ENCODE peak calls at places on chromosomes 3 and 15, in six cellular contexts. One of them, this sample, is unnamed.

GRCh38 chr3:136716629-136717028 is 35.5 kb downstream of the STAG1 start:
- DNase-seq in IMR-90: no peak
- DNase-seq in AG09309: no peak
- DNase-seq in astrocyte: no peak
- DNase-seq in HCT116: no peak
- DNase-seq in heart left ventricle: no peak
- DNase-seq in this sample: no peak

GRCh38 chr3:13346481-13347389 is 73.4 kb downstream of the NUP210 start:
- DNase-seq in IMR-90: no peak
- DNase-seq in AG09309: no peak
- DNase-seq in astrocyte: no peak
- DNase-seq in HCT116: no peak
- DNase-seq in heart left ventricle: peak; percentile 72
- DNase-seq in this sample: no peak

GRCh38 chr15:78791357-78791756 is 19.9 kb downstream of the ADAMTS7 start:
- DNase-seq in IMR-90: no peak
- DNase-seq in AG09309: no peak
- DNase-seq in astrocyte: no peak
- DNase-seq in HCT116: no peak
- DNase-seq in heart left ventricle: peak; percentile 20
- DNase-seq in this sample: no peak

GRCh38 chr15:63501256-63502089 is 2.9 kb upstream of the USP3 start:
- DNase-seq in IMR-90: peak; percentile 97
- DNase-seq in AG09309: peak; percentile 85
- DNase-seq in astrocyte: peak; percentile 90
- DNase-seq in HCT116: no peak
- DNase-seq in heart left ventricle: peak; percentile 83
- DNase-seq in this sample: peak; percentile 92

GRCh38 chr3:23650371-23651140 is 155.2 kb upstream of the UBE2E1 start:
- DNase-seq in IMR-90: peak; percentile 97
- DNase-seq in AG09309: peak; percentile 65
- DNase-seq in astrocyte: peak; percentile 81
- DNase-seq in HCT116: no peak
- DNase-seq in heart left ventricle: no peak
- DNase-seq in this sample: peak; percentile 94

GRCh38 chr3:11288786-11289637 is 16.8 kb downstream of the ATG7 start:
- DNase-seq in IMR-90: peak; percentile 96
- DNase-seq in AG09309: peak; percentile 87
- DNase-seq in astrocyte: peak; percentile 93
- DNase-seq in HCT116: peak; percentile 18
- DNase-seq in heart left ventricle: no peak
- DNase-seq in this sample: peak; percentile 86

GRCh38 chr3:183664913-183665381 is 29.5 kb downstream of the KLHL24 start:
- DNase-seq in IMR-90: peak; percentile 96
- DNase-seq in AG09309: no peak
- DNase-seq in astrocyte: peak; percentile 98
- DNase-seq in HCT116: no peak
- DNase-seq in heart left ventricle: no peak
- DNase-seq in this sample: peak; percentile 76

GRCh38 chr15:85403745-85404144 is 23.3 kb downstream of the AKAP13 start:
- DNase-seq in IMR-90: peak; percentile 59
- DNase-seq in AG09309: no peak
- DNase-seq in astrocyte: peak; percentile 40
- DNase-seq in HCT116: no peak
- DNase-seq in heart left ventricle: no peak
- DNase-seq in this sample: peak; percentile 66

GRCh38 chr3:51706021-51706485 is 815 bp upstream of the GRM2 start:
- DNase-seq in IMR-90: no peak
- DNase-seq in AG09309: no peak
- DNase-seq in astrocyte: no peak
- DNase-seq in HCT116: no peak
- DNase-seq in heart left ventricle: peak; percentile 10
- DNase-seq in this sample: no peak

GRCh38 chr3:45011756-45012441 is 14.2 kb upstream of the CLEC3B start:
- DNase-seq in IMR-90: peak; percentile 91
- DNase-seq in AG09309: peak; percentile 79
- DNase-seq in astrocyte: peak; percentile 90
- DNase-seq in HCT116: no peak
- DNase-seq in heart left ventricle: peak; percentile 66
- DNase-seq in this sample: peak; percentile 97

GRCh38 chr3:171462224-171462623 is 2.0 kb upstream of the TNIK start:
- DNase-seq in IMR-90: no peak
- DNase-seq in AG09309: no peak
- DNase-seq in astrocyte: no peak
- DNase-seq in HCT116: no peak
- DNase-seq in heart left ventricle: no peak
- DNase-seq in this sample: no peak

GRCh38 chr3:31356941-31357340 is 175.8 kb upstream of the STT3B start:
- DNase-seq in IMR-90: peak; percentile 33
- DNase-seq in AG09309: no peak
- DNase-seq in astrocyte: peak; percentile 62
- DNase-seq in HCT116: no peak
- DNase-seq in heart left ventricle: no peak
- DNase-seq in this sample: no peak

GRCh38 chr3:107392549-107393165 is 15.4 kb downstream of the CCDC54 start:
- DNase-seq in IMR-90: peak; percentile 66
- DNase-seq in AG09309: peak; percentile 52
- DNase-seq in astrocyte: peak; percentile 75
- DNase-seq in HCT116: no peak
- DNase-seq in heart left ventricle: no peak
- DNase-seq in this sample: peak; percentile 18

GRCh38 chr15:100683434-100683833 is 81.0 kb downstream of the ASB7 start:
- DNase-seq in IMR-90: no peak
- DNase-seq in AG09309: no peak
- DNase-seq in astrocyte: no peak
- DNase-seq in HCT116: no peak
- DNase-seq in heart left ventricle: no peak
- DNase-seq in this sample: no peak

GRCh38 chr3:136617123-136617700 is 135.0 kb downstream of the STAG1 start:
- DNase-seq in IMR-90: no peak
- DNase-seq in AG09309: no peak
- DNase-seq in astrocyte: no peak
- DNase-seq in HCT116: no peak
- DNase-seq in heart left ventricle: no peak
- DNase-seq in this sample: no peak

GRCh38 chr15:85973584-85974347 is 105.9 kb upstream of the AGBL1 start:
- DNase-seq in IMR-90: no peak
- DNase-seq in AG09309: no peak
- DNase-seq in astrocyte: peak; percentile 32
- DNase-seq in HCT116: no peak
- DNase-seq in heart left ventricle: no peak
- DNase-seq in this sample: peak; percentile 16

GRCh38 chr3:183149915-183150825 is 12.4 kb downstream of the LAMP3 start:
- DNase-seq in IMR-90: no peak
- DNase-seq in AG09309: no peak
- DNase-seq in astrocyte: peak; percentile 5
- DNase-seq in HCT116: no peak
- DNase-seq in heart left ventricle: no peak
- DNase-seq in this sample: no peak

GRCh38 chr3:8713901-8714759 is 19.5 kb upstream of the CAV3 start:
- DNase-seq in IMR-90: no peak
- DNase-seq in AG09309: no peak
- DNase-seq in astrocyte: no peak
- DNase-seq in HCT116: peak; percentile 24
- DNase-seq in heart left ventricle: no peak
- DNase-seq in this sample: no peak

GRCh38 chr3:171703144-171703543 is 107.1 kb downstream of the PLD1 start:
- DNase-seq in IMR-90: no peak
- DNase-seq in AG09309: no peak
- DNase-seq in astrocyte: no peak
- DNase-seq in HCT116: no peak
- DNase-seq in heart left ventricle: no peak
- DNase-seq in this sample: no peak

GRCh38 chr15:101056366-101057334 is 137.5 kb downstream of the LRRK1 start:
- DNase-seq in IMR-90: no peak
- DNase-seq in AG09309: no peak
- DNase-seq in astrocyte: no peak
- DNase-seq in HCT116: no peak
- DNase-seq in heart left ventricle: no peak
- DNase-seq in this sample: no peak

GRCh38 chr3:142961539-142961938 is 1.9 kb downstream of the PAQR9 start:
- DNase-seq in IMR-90: no peak
- DNase-seq in AG09309: no peak
- DNase-seq in astrocyte: no peak
- DNase-seq in HCT116: no peak
- DNase-seq in heart left ventricle: no peak
- DNase-seq in this sample: no peak

GRCh38 chr3:142962520-142963265 is 781 bp downstream of the PAQR9 start:
- DNase-seq in IMR-90: no peak
- DNase-seq in AG09309: no peak
- DNase-seq in astrocyte: no peak
- DNase-seq in HCT116: no peak
- DNase-seq in heart left ventricle: peak; percentile 64
- DNase-seq in this sample: no peak

GRCh38 chr3:142962175-142962519 is 1.3 kb downstream of the PAQR9 start:
- DNase-seq in IMR-90: no peak
- DNase-seq in AG09309: no peak
- DNase-seq in astrocyte: no peak
- DNase-seq in HCT116: no peak
- DNase-seq in heart left ventricle: no peak
- DNase-seq in this sample: no peak

GRCh38 chr3:142964150-142964498 is 650 bp upstream of the PAQR9 start:
- DNase-seq in IMR-90: peak; percentile 4
- DNase-seq in AG09309: no peak
- DNase-seq in astrocyte: peak; percentile 28
- DNase-seq in HCT116: no peak
- DNase-seq in heart left ventricle: no peak
- DNase-seq in this sample: no peak

DNA sequence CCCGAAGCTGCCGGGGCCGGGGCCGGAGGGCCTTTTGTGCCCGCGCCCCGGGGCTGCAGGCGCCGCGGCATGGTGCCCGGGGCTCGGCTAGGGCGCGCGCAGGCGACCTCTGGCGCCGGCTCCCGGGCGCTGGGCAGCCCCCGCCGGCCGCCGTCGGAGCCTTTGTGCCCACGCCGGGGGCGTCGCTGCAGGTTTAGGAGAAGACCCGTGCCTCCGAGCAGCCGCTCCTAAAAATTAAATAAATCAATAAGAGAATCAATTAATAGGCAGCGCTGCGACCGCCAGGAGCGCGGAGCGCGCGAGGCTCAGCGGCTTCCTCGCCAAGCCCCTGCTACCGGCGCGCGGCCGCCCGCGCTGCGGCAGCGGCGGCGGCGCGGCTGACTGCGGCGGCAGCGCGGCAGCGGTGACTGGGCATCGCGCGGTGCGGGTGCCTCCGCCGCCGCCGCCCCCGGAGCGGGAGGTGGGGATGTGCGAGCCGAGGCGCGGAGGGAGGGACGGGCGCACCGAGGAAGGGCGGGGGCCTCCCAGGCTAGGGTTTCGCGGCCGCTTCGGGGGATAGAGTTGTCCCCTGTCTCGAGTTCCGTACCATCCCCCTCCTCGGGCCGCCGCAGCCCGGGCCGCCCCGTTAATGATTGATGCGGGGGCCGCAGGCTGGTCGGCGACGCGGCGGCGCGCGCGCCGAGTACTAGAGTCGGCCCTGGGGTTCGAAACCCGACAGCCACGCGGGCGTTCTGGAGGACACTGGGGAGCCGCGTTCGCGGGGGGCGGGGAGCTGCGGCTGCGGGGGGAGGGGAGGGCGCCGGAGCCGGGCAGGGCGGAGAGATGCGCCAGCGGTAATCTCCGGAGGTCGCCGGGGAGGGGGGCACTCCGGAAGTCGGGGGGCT is at the start of gene PAQR9:
- DNase-seq in IMR-90: no peak
- DNase-seq in AG09309: no peak
- DNase-seq in astrocyte: peak; percentile 14
- DNase-seq in HCT116: no peak
- DNase-seq in heart left ventricle: peak; percentile 66
- DNase-seq in this sample: no peak
- H3K4me3 ChIP-seq in IMR-90: peak within 1 kb of the TSS; percentile 48
- H3K4me3 ChIP-seq in AG09309: peak within 1 kb of the TSS; percentile 49
- H3K4me3 ChIP-seq in astrocyte: peak within 1 kb of the TSS; percentile 60
- H3K4me3 ChIP-seq in HCT116: peak within 1 kb of the TSS; percentile 52
- H3K4me3 ChIP-seq in heart left ventricle: peak within 1 kb of the TSS; percentile 63
- H3K4me3 ChIP-seq in this sample: peak within 1 kb of the TSS; percentile 63

GRCh38 chr3:101896103-101896757 is 46.9 kb downstream of the NFKBIZ start:
- DNase-seq in IMR-90: peak; percentile 59
- DNase-seq in AG09309: no peak
- DNase-seq in astrocyte: no peak
- DNase-seq in HCT116: no peak
- DNase-seq in heart left ventricle: no peak
- DNase-seq in this sample: no peak

GRCh38 chr3:101900316-101900715 is 51.0 kb downstream of the NFKBIZ start:
- DNase-seq in IMR-90: no peak
- DNase-seq in AG09309: no peak
- DNase-seq in astrocyte: no peak
- DNase-seq in HCT116: no peak
- DNase-seq in heart left ventricle: no peak
- DNase-seq in this sample: no peak

GRCh38 chr3:101898752-101899169 is 49.4 kb downstream of the NFKBIZ start:
- DNase-seq in IMR-90: no peak
- DNase-seq in AG09309: no peak
- DNase-seq in astrocyte: no peak
- DNase-seq in HCT116: no peak
- DNase-seq in heart left ventricle: no peak
- DNase-seq in this sample: no peak

GRCh38 chr3:101897013-101897412 is 47.7 kb downstream of the NFKBIZ start:
- DNase-seq in IMR-90: no peak
- DNase-seq in AG09309: no peak
- DNase-seq in astrocyte: no peak
- DNase-seq in HCT116: no peak
- DNase-seq in heart left ventricle: no peak
- DNase-seq in this sample: no peak

DNA sequence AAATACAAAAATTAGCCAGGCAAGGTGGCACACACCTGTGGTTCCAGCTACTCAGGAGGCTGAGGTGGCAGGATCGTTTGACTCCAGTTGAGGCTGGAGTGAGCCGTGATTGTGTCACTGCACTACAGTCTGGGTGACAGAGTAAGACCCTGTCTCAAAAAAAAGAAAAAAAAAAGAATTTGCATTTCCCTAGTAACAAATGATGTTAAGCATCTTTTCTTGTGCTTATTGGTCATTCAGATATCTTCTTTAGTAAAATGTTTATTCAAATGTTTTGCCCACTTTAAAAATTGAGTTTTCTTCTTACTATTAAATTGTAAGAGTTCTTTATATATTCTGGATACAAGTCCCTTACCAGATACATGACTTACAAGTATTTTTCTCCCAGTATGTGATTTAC is 48.7 kb downstream of the NFKBIZ start:
- DNase-seq in IMR-90: no peak
- DNase-seq in AG09309: no peak
- DNase-seq in astrocyte: no peak
- DNase-seq in HCT116: no peak
- DNase-seq in heart left ventricle: no peak
- DNase-seq in this sample: no peak
- H3K4me3 ChIP-seq in IMR-90: no peak overlapping the region
- H3K4me3 ChIP-seq in AG09309: no peak overlapping the region
- H3K4me3 ChIP-seq in astrocyte: no peak overlapping the region
- H3K4me3 ChIP-seq in HCT116: no peak overlapping the region
- H3K4me3 ChIP-seq in heart left ventricle: no peak overlapping the region
- H3K4me3 ChIP-seq in this sample: no peak overlapping the region

GRCh38 chr15:57079907-57080750 is 161.7 kb downstream of the TCF12 start:
- DNase-seq in IMR-90: no peak
- DNase-seq in AG09309: no peak
- DNase-seq in astrocyte: no peak
- DNase-seq in HCT116: no peak
- DNase-seq in heart left ventricle: no peak
- DNase-seq in this sample: no peak
- H3K4me3 ChIP-seq in IMR-90: no peak overlapping the region
- H3K4me3 ChIP-seq in AG09309: no peak overlapping the region
- H3K4me3 ChIP-seq in astrocyte: no peak overlapping the region
- H3K4me3 ChIP-seq in HCT116: no peak overlapping the region
- H3K4me3 ChIP-seq in heart left ventricle: no peak overlapping the region
- H3K4me3 ChIP-seq in this sample: no peak overlapping the region

GRCh38 chr15:62412634-62413033 is 247.5 kb upstream of the C2CD4B start:
- DNase-seq in IMR-90: no peak
- DNase-seq in AG09309: no peak
- DNase-seq in astrocyte: no peak
- DNase-seq in HCT116: no peak
- DNase-seq in heart left ventricle: no peak
- DNase-seq in this sample: no peak
- H3K4me3 ChIP-seq in IMR-90: no peak overlapping the region
- H3K4me3 ChIP-seq in AG09309: no peak overlapping the region
- H3K4me3 ChIP-seq in astrocyte: no peak overlapping the region
- H3K4me3 ChIP-seq in HCT116: no peak overlapping the region
- H3K4me3 ChIP-seq in heart left ventricle: no peak overlapping the region
- H3K4me3 ChIP-seq in this sample: no peak overlapping the region